ENCODE peak calls at places on chromosomes 13 and 19, in ten cellular contexts. C is right lobe of liver, Q is lower lobe of right lung, I is lung, K is gastrocnemius medialis, B is pancreas, D is HCT116, L is upper lobe of right lung, W is K562, M is left lung. G is an unnamed sample.

GRCh38 chr19:3056454-3057016 is 5.8 kb downstream of the TLE5 start:
- ATAC-seq in D (no peak), L (no peak), C (no peak), K (no peak), B (peak; percentile 1), I (no peak), W (no peak), M (no peak), Q (no peak), G (no peak)

GRCh38 chr13:80901111-80902014 is 560.4 kb upstream of the SPRY2 start:
- ATAC-seq in C (no peak), M (no peak), W (no peak), B (no peak), K (peak; percentile 74), D (no peak), L (no peak), I (no peak), Q (no peak), G (no peak)

GRCh38 chr19:19261350-19262189 is 11.5 kb downstream of the TM6SF2 start:
- ATAC-seq in I (no peak), D (no peak), L (peak; percentile 3), M (no peak), B (no peak), C (no peak), Q (peak; percentile 16), W (peak; percentile 29), K (no peak), G (no peak)

GRCh38 chr19:42023121-42023942 is 29.3 kb upstream of the ATP1A3 start:
- ATAC-seq in B (no peak), M (peak; percentile 51), Q (no peak), I (no peak), C (peak; percentile 15), L (no peak), W (peak; percentile 96), D (peak; percentile 88), K (no peak), G (no peak)

GRCh38 chr19:58279042-58279924 is 528 bp downstream of the ZNF8 start:
- ATAC-seq in K (peak; percentile 44), D (peak; percentile 60), M (peak; percentile 56), C (peak; percentile 56), B (peak; percentile 56), Q (peak; percentile 70), W (peak; percentile 76), I (peak; percentile 44), L (peak; percentile 53), G (peak; percentile 28)

GRCh38 chr13:60012503-60012902 is 151.2 kb downstream of the DIAPH3 start:
- ATAC-seq in W (no peak), L (peak; percentile 76), C (no peak), Q (peak; percentile 56), K (no peak), M (peak; percentile 96), D (no peak), B (peak; percentile 91), I (peak; percentile 58), G (no peak)

GRCh38 chr19:12828494-12828893 is 5.9 kb downstream of the RTBDN start:
- ATAC-seq in Q (no peak), I (no peak), K (no peak), W (peak; percentile 69), L (peak; percentile 42), D (peak; percentile 41), B (peak; percentile 57), C (peak; percentile 69), M (no peak), G (no peak)

GRCh38 chr13:39676315-39676876 is 20.9 kb downstream of the COG6 start:
- ATAC-seq in L (no peak), K (no peak), D (peak; percentile 49), B (peak; percentile 49), M (no peak), W (no peak), Q (no peak), I (no peak), C (no peak), G (no peak)

GRCh38 chr19:55149078-55150003 is at the start of gene TNNT1:
- ATAC-seq in W (no peak), B (no peak), Q (no peak), I (no peak), L (no peak), M (no peak), C (no peak), D (no peak), K (peak; percentile 57), G (no peak)

GRCh38 chr19:29873801-29874575 is 62.2 kb downstream of the CCNE1 start:
- ATAC-seq in W (no peak), D (no peak), K (no peak), I (no peak), Q (no peak), C (no peak), B (peak; percentile 6), L (no peak), M (no peak), G (no peak)

GRCh38 chr19:18117364-18117691 is 19.8 kb downstream of the MAST3 start:
- ATAC-seq in K (no peak), D (no peak), I (no peak), B (no peak), M (no peak), W (no peak), Q (no peak), L (no peak), C (no peak), G (no peak)

GRCh38 chr19:28319918-28320317 is 893.0 kb downstream of the UQCRFS1 start:
- ATAC-seq in Q (no peak), L (no peak), D (no peak), C (no peak), B (no peak), I (no peak), K (no peak), W (no peak), M (no peak), G (no peak)

GRCh38 chr13:114145722-114146121 is 13.3 kb upstream of the RASA3 start:
- ATAC-seq in C (no peak), K (no peak), M (no peak), D (no peak), W (no peak), L (no peak), I (no peak), Q (no peak), B (no peak), G (no peak)
- H3K4me1 ChIP-seq in C (no peaks in the 10 kb centered on the region), K (no peaks in the 10 kb centered on the region), M (peaks cover 30% of the 10 kb centered on the region), D (peaks cover 4% of the 10 kb centered on the region), W (peaks cover 11% of the 10 kb centered on the region), L (peaks cover 13% of the 10 kb centered on the region), I (peaks cover 8% of the 10 kb centered on the region), Q (peaks cover 27% of the 10 kb centered on the region), B (peaks cover 17% of the 10 kb centered on the region), G (peaks cover 12% of the 10 kb centered on the region)

DNA sequence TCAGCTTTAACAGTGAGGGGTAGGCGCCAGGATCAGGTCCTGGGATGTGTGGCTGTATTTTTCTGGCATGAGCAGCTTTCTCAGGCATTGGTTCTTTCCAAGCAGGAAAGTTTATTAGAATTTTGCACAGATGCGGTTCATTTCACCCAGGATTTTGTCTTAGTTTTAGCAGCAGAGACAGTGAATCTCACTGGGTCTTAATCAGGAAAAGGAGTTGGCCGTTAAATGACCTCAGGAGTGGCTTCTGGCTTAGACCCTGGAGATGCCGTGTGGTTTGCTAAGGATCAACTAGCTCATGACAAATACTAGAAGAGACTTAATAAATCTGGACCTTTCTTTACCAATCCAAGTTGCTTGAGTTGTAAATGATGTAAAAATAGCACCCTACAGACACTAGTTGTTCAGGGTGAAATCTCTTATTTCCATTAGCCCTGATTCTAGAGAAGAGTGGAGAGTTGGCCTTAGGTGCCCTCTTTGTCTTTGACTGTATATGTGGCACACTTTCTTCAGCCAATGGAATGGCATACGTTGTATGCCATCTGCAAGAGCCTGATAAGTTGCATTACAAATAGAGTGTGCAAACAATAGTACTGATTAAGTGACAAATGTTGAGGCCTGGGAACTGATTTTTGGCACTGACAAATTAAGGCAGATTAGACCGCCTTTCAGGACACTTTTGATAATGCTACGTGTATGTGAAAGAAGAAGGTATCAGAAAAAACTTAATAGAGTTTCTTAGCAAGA is 34.0 kb downstream of the LRCH1 start:
- ATAC-seq in Q (no peak), I (no peak), B (peak; percentile 78), M (no peak), C (no peak), D (no peak), K (no peak), W (no peak), L (no peak), G (no peak)
- H3K4me1 ChIP-seq in Q (peaks cover 45% of the 10 kb centered on the region), I (peaks cover 1% of the 10 kb centered on the region), B (peaks cover 29% of the 10 kb centered on the region), M (peaks cover 35% of the 10 kb centered on the region), C (peaks cover 20% of the 10 kb centered on the region), D (no peaks in the 10 kb centered on the region), K (peaks cover 27% of the 10 kb centered on the region), W (no peaks in the 10 kb centered on the region), L (peaks cover 15% of the 10 kb centered on the region), G (peaks cover 15% of the 10 kb centered on the region)

GRCh38 chr13:113469582-113469981 is 16.3 kb upstream of the ADPRHL1 start:
- ATAC-seq in Q (no peak), C (no peak), M (no peak), I (no peak), L (no peak), W (no peak), D (no peak), B (no peak), K (no peak), G (no peak)
- H3K4me1 ChIP-seq in Q (peaks cover 11% of the 10 kb centered on the region), C (no peaks in the 10 kb centered on the region), M (peaks cover 15% of the 10 kb centered on the region), I (peaks cover 6% of the 10 kb centered on the region), L (peaks cover 4% of the 10 kb centered on the region), W (no peaks in the 10 kb centered on the region), D (no peaks in the 10 kb centered on the region), B (no peaks in the 10 kb centered on the region), K (no peaks in the 10 kb centered on the region), G (no peaks in the 10 kb centered on the region)

GRCh38 chr19:16281743-16282142 is 42.9 kb upstream of the KLF2 start:
- ATAC-seq in B (no peak), Q (no peak), L (no peak), M (no peak), D (no peak), I (no peak), W (no peak), C (no peak), K (no peak), G (no peak)
- H3K4me1 ChIP-seq in B (peaks cover 8% of the 10 kb centered on the region), Q (peaks cover 72% of the 10 kb centered on the region), L (peaks cover 58% of the 10 kb centered on the region), M (peaks cover 73% of the 10 kb centered on the region), D (peaks cover 15% of the 10 kb centered on the region), I (peaks cover 19% of the 10 kb centered on the region), W (no peaks in the 10 kb centered on the region), C (no peaks in the 10 kb centered on the region), K (peaks cover 42% of the 10 kb centered on the region), G (peaks cover 84% of the 10 kb centered on the region)

GRCh38 chr13:97239943-97240788 is 18.0 kb downstream of the MBNL2 start:
- ATAC-seq in B (no peak), K (no peak), L (no peak), M (peak; percentile 41), W (no peak), C (no peak), Q (no peak), D (no peak), I (no peak), G (no peak)
- H3K4me1 ChIP-seq in B (peaks cover 75% of the 10 kb centered on the region), K (peaks cover 99% of the 10 kb centered on the region), L (peaks cover 86% of the 10 kb centered on the region), M (peaks cover 80% of the 10 kb centered on the region), W (peaks cover 36% of the 10 kb centered on the region), C (peaks cover 63% of the 10 kb centered on the region), Q (peaks cover 94% of the 10 kb centered on the region), D (peaks cover 40% of the 10 kb centered on the region), I (peaks cover 32% of the 10 kb centered on the region), G (peaks cover 100% of the 10 kb centered on the region)

DNA sequence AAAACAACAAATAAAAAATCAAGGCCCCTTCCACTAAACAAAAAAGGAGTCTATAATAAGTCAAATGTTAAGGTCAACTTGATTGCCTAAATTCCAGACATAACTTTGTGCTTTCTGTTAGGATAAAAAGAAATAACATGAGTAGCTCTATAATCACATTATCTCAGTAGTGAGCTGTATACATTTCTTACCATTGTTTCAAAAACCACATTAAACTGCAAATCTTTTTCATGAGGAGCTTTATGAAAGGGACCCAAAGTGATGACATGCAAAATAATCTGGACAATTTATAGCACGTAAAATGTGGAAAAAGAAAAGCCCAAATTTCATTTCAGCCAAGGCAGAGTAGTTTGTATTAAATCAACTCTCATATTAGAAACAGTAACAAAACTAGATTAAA is 269.2 kb downstream of the KLF12 start:
- ATAC-seq in C (no peak), M (no peak), D (no peak), I (no peak), L (no peak), Q (no peak), W (no peak), B (no peak), K (no peak), G (no peak)
- H3K4me1 ChIP-seq in C (no peaks in the 10 kb centered on the region), M (no peaks in the 10 kb centered on the region), D (no peaks in the 10 kb centered on the region), I (no peaks in the 10 kb centered on the region), L (no peaks in the 10 kb centered on the region), Q (no peaks in the 10 kb centered on the region), W (no peaks in the 10 kb centered on the region), B (no peaks in the 10 kb centered on the region), K (peaks cover 4% of the 10 kb centered on the region), G (no peaks in the 10 kb centered on the region)